ENCODE peak calls at places on chromosomes 16 and 17, in eight cellular contexts. H is Ammon's horn; S is AG08395; N is ureter; J is effector memory CD4-positive, alpha-beta T cell; L is heart right ventricle; Z is stimulated activated effector memory CD8-positive, alpha-beta T cell treated with anti-CD3 and anti-CD28 coated beads, Interleukin-12 subunit alpha, Interleukin-12 subunit beta, amount 100 ng/mL, for 72 hours; E is CD8-positive, alpha-beta memory T cell. R is an unnamed sample.

GRCh38 chr17:75773808-75774470 is 8.9 kb upstream of the GALK1 start:
- DNase-seq in H (no peak), S (no peak), N (no peak), J (no peak), L (no peak), Z (no peak), E (no peak), R (no peak)

GRCh38 chr16:73018796-73019455 is 29.0 kb downstream of the ZFHX3 start:
- DNase-seq in H (no peak), S (no peak), N (no peak), J (no peak), L (no peak), Z (no peak), E (no peak), R (no peak)

GRCh38 chr16:78210305-78210704 is 110.9 kb downstream of the WWOX start:
- DNase-seq in H (no peak), S (no peak), N (no peak), J (no peak), L (no peak), Z (no peak), E (no peak), R (no peak)

GRCh38 chr17:21360048-21360447 is 16.1 kb upstream of the KCNJ12 start:
- DNase-seq in H (no peak), S (no peak), N (no peak), J (no peak), L (no peak), Z (no peak), E (no peak), R (no peak)

GRCh38 chr17:81097943-81098308 is 63.0 kb downstream of the BAIAP2 start:
- DNase-seq in H (no peak), S (peak; percentile 63), N (peak; percentile 61), J (no peak), L (peak; percentile 25), Z (no peak), E (no peak), R (no peak)

GRCh38 chr17:57471941-57472368 is 215.6 kb downstream of the MSI2 start:
- DNase-seq in H (no peak), S (no peak), N (no peak), J (no peak), L (no peak), Z (no peak), E (no peak), R (no peak)

GRCh38 chr16:11601911-11602310 is 15.2 kb upstream of the LITAF start:
- DNase-seq in H (no peak), S (no peak), N (no peak), J (no peak), L (no peak), Z (no peak), E (no peak), R (no peak)

GRCh38 chr16:67661101-67661661 is 421 bp downstream of the PARD6A start:
- DNase-seq in H (no peak), S (no peak), N (no peak), J (no peak), L (no peak), Z (no peak), E (no peak), R (no peak)

GRCh38 chr17:69997332-69997731 is 77.7 kb upstream of the KCNJ16 start:
- DNase-seq in H (no peak), S (peak; percentile 7), N (no peak), J (no peak), L (no peak), Z (no peak), E (no peak), R (no peak)

GRCh38 chr17:8122391-8122922 is 1.4 kb downstream of the HES7 start:
- DNase-seq in H (no peak), S (peak; percentile 54), N (no peak), J (no peak), L (peak; percentile 24), Z (peak; percentile 66), E (peak; percentile 12), R (no peak)

GRCh38 chr17:82232876-82233785 is 4.3 kb downstream of the SLC16A3 start:
- DNase-seq in H (no peak), S (no peak), N (peak; percentile 53), J (no peak), L (no peak), Z (no peak), E (no peak), R (no peak)

GRCh38 chr16:84182104-84182503 is 4.8 kb downstream of the TAF1C start:
- DNase-seq in H (no peak), S (no peak), N (no peak), J (no peak), L (no peak), Z (no peak), E (no peak), R (no peak)

GRCh38 chr17:73410586-73411329 is 99.0 kb upstream of the CDC42EP4 start:
- DNase-seq in H (no peak), S (no peak), N (no peak), J (no peak), L (peak; percentile 45), Z (no peak), E (no peak), R (no peak)

GRCh38 chr16:3457434-3458252 is 14.2 kb downstream of the NAA60 start:
- DNase-seq in H (peak; percentile 92), S (peak; percentile 99), N (peak; percentile 92), J (peak; percentile 84), L (peak; percentile 87), Z (peak; percentile 93), E (peak; percentile 94), R (peak; percentile 83)

GRCh38 chr16:70470927-70471341 is 16.5 kb downstream of the FCSK start:
- DNase-seq in H (peak; percentile 34), S (peak; percentile 43), N (no peak), J (no peak), L (no peak), Z (no peak), E (no peak), R (no peak)

GRCh38 chr16:23466162-23466885 is 13.3 kb upstream of the COG7 start:
- DNase-seq in H (no peak), S (peak; percentile 62), N (no peak), J (no peak), L (no peak), Z (no peak), E (no peak), R (no peak)

GRCh38 chr17:76271669-76272540 is 6.8 kb downstream of the UBALD2 start:
- DNase-seq in H (no peak), S (no peak), N (peak; percentile 68), J (peak; percentile 53), L (no peak), Z (peak; percentile 90), E (peak; percentile 72), R (peak; percentile 45)

R was measured in effector CD4-positive, alpha-beta T cell.